ENCODE peak calls at places on chromosomes 4 and X, in nine cellular contexts. R is mucosa of descending colon; W is GM04503; D is hypothalamus; T is astrocyte of the hippocampus; C is GM20000; A is tibial artery; P is sigmoid colon; U is stimulated activated CD8-positive, alpha-beta memory T cell treated with anti-CD3 and anti-CD28 coated beads, Interleukin-15, amount 100 ng/mL, for 4 hours. I is an unnamed sample.

GRCh38 chrX:50402886-50403285 is 67.7 kb downstream of the DGKK start:
- DNase-seq in R (no peak), W (no peak), D (no peak), T (no peak), C (no peak), A (no peak), P (no peak), U (no peak), I (no peak)

GRCh38 chrX:2901367-2902036 is 27.6 kb downstream of the ARSD start:
- DNase-seq in R (no peak), W (no peak), D (no peak), T (no peak), C (no peak), A (no peak), P (no peak), U (no peak), I (no peak)

GRCh38 chr4:128349921-128350320 is 62.3 kb upstream of the PGRMC2 start:
- DNase-seq in R (no peak), W (peak), D (no peak), T (no peak), C (no peak), A (no peak), P (no peak), U (no peak), I (no peak)

GRCh38 chrX:11381464-11381863 is 88.3 kb downstream of the AMELX start:
- DNase-seq in R (no peak), W (no peak), D (no peak), T (peak), C (peak), A (peak), P (peak), U (no peak), I (peak)

GRCh38 chr4:123250843-123251242 is 145.8 kb upstream of the SPRY1 start:
- DNase-seq in R (no peak), W (no peak), D (no peak), T (peak), C (no peak), A (peak), P (peak), U (no peak), I (no peak)

GRCh38 chr4:148239406-148239805 is 202.8 kb downstream of the NR3C2 start:
- DNase-seq in R (no peak), W (no peak), D (no peak), T (no peak), C (no peak), A (no peak), P (no peak), U (no peak), I (no peak)

GRCh38 chr4:108337923-108338322 is 169.2 kb upstream of the LEF1 start:
- DNase-seq in R (no peak), W (peak), D (no peak), T (peak), C (no peak), A (no peak), P (no peak), U (no peak), I (no peak)

GRCh38 chr4:85681194-85681803 is 206.3 kb downstream of the ARHGAP24 start:
- DNase-seq in R (no peak), W (peak), D (peak), T (peak), C (no peak), A (peak), P (peak), U (no peak), I (peak)

GRCh38 chr4:6270691-6271121 is 1.1 kb downstream of the WFS1 start:
- DNase-seq in R (no peak), W (no peak), D (no peak), T (peak), C (no peak), A (no peak), P (no peak), U (no peak), I (no peak)

GRCh38 chr4:81504685-81505598 is 33.2 kb upstream of the RASGEF1B start:
- DNase-seq in R (no peak), W (no peak), D (no peak), T (no peak), C (peak), A (peak), P (peak), U (peak), I (no peak)

GRCh38 chr4:164779811-164780216 is 25.9 kb downstream of the SMIM31 start:
- DNase-seq in R (no peak), W (peak), D (no peak), T (peak), C (peak), A (no peak), P (no peak), U (no peak), I (no peak)

GRCh38 chrX:10633722-10634121 is 13.3 kb upstream of the MID1 start:
- DNase-seq in R (no peak), W (peak), D (no peak), T (peak), C (no peak), A (peak), P (peak), U (no peak), I (peak)

GRCh38 chrX:108090474-108091265 is 672 bp downstream of the PSMD10 start:
- DNase-seq in R (no peak), W (peak), D (no peak), T (peak), C (no peak), A (no peak), P (no peak), U (no peak), I (peak)

GRCh38 chr4:37678624-37679023 is 7.6 kb downstream of the RELL1 start:
- DNase-seq in R (no peak), W (no peak), D (no peak), T (no peak), C (no peak), A (no peak), P (no peak), U (no peak), I (no peak)

GRCh38 chrX:68699960-68700746 is 52.7 kb downstream of the STARD8 start:
- DNase-seq in R (no peak), W (no peak), D (no peak), T (peak), C (no peak), A (peak), P (no peak), U (no peak), I (peak)

GRCh38 chr4:184802203-184803015 is 23.4 kb downstream of the ACSL1 start:
- DNase-seq in R (no peak), W (no peak), D (no peak), T (peak), C (no peak), A (peak), P (no peak), U (no peak), I (no peak)

GRCh38 chr4:41121906-41122305 is 92.4 kb downstream of the APBB2 start:
- DNase-seq in R (no peak), W (no peak), D (no peak), T (no peak), C (no peak), A (no peak), P (no peak), U (no peak), I (no peak)

GRCh38 chrX:48058621-48059295 is 12.7 kb downstream of the ZNF630 start:
- DNase-seq in R (no peak), W (no peak), D (no peak), T (no peak), C (no peak), A (no peak), P (no peak), U (no peak), I (no peak)